ENCODE peak calls at places on chromosomes 3 and 15, in six cellular contexts. T is dorsolateral prefrontal cortex; Q is lower lobe of right lung; Y is heart left ventricle; N is CD4-positive, alpha-beta T cell; E is caudate nucleus. G is an unnamed sample.

GRCh38 chr3:184812845-184813157 is 835 bp downstream of the VPS8 start:
- DNase-seq in Y (no peak), E (no peak), N (no peak), T (no peak), Q (no peak), G (no peak)

GRCh38 chr15:71800190-71800589 is 10.2 kb upstream of the NR2E3 start:
- DNase-seq in Y (no peak), E (no peak), Q (no peak), T (no peak), N (no peak), G (no peak)

GRCh38 chr3:47000922-47001730 is 21.7 kb downstream of the NBEAL2 start:
- DNase-seq in E (no peak), T (no peak), Y (no peak), Q (peak), N (no peak), G (no peak)

GRCh38 chr3:31821118-31821517 is 159.9 kb downstream of the OSBPL10 start:
- DNase-seq in T (no peak), Y (no peak), N (no peak), Q (no peak), E (no peak), G (no peak)

GRCh38 chr3:12926660-12927059 is 85.3 kb upstream of the RPL32 start:
- DNase-seq in Q (no peak), T (no peak), Y (peak), E (no peak), N (no peak), G (no peak)

GRCh38 chr3:50552598-50552997 is 14.9 kb downstream of the C3orf18 start:
- DNase-seq in E (no peak), T (no peak), Y (no peak), Q (no peak), N (no peak), G (no peak)

GRCh38 chr15:67070892-67071664 is 5.7 kb downstream of the SMAD3 start:
- DNase-seq in E (no peak), Y (no peak), T (no peak), Q (no peak), N (no peak), G (no peak)

GRCh38 chr15:57134877-57135276 is 216.4 kb downstream of the TCF12 start:
- DNase-seq in T (no peak), Y (no peak), N (no peak), E (no peak), Q (no peak), G (no peak)

GRCh38 chr3:33437556-33438283 is 2.5 kb downstream of the UBP1 start:
- DNase-seq in N (no peak), Q (no peak), Y (peak), T (no peak), E (no peak), G (no peak)

GRCh38 chr3:176415896-176416295 is 781.4 kb downstream of the TBL1XR1 start:
- DNase-seq in Y (no peak), N (no peak), E (no peak), T (no peak), Q (no peak), G (no peak)

GRCh38 chr15:98505611-98506031 is 142.7 kb upstream of the IGF1R start:
- DNase-seq in E (no peak), Y (peak), T (no peak), Q (no peak), N (no peak), G (peak)

GRCh38 chr3:53753518-53754183 is 92.6 kb downstream of the CHDH start:
- DNase-seq in N (no peak), Y (no peak), Q (no peak), T (no peak), E (no peak), G (no peak)
- H3K27ac ChIP-seq in N (no peak), Y (no peak), Q (peak), T (no peak), E (no peak), G (no peak)

GRCh38 chr3:188396900-188397299 is 242.9 kb downstream of the LPP start:
- DNase-seq in Y (no peak), E (no peak), T (no peak), Q (no peak), N (no peak), G (no peak)
- H3K27ac ChIP-seq in Y (peak), E (no peak), T (no peak), Q (peak), N (no peak), G (peak)

GRCh38 chr15:48898083-48898482 is 20.1 kb downstream of the EID1 start:
- DNase-seq in Y (no peak), Q (no peak), E (no peak), N (no peak), T (no peak), G (no peak)

GRCh38 chr15:48893311-48893710 is 15.4 kb downstream of the EID1 start:
- DNase-seq in E (no peak), Y (no peak), N (no peak), T (no peak), Q (no peak), G (no peak)

GRCh38 chr15:48896775-48897143 is 18.8 kb downstream of the EID1 start:
- DNase-seq in T (no peak), Y (no peak), Q (no peak), N (no peak), E (no peak), G (no peak)

GRCh38 chr15:48899793-48900192 is 21.9 kb downstream of the EID1 start:
- DNase-seq in E (no peak), Y (no peak), T (no peak), N (no peak), Q (no peak), G (no peak)

GRCh38 chr15:48897144-48897814 is 19.3 kb downstream of the EID1 start:
- DNase-seq in Q (no peak), E (no peak), Y (no peak), N (no peak), T (no peak), G (no peak)
- H3K27ac ChIP-seq in Q (peak), E (peak), Y (peak), N (no peak), T (peak), G (peak)

GRCh38 chr15:40355976-40356585 is 1.9 kb upstream of the DISP2 start:
- DNase-seq in Y (no peak), T (no peak), N (no peak), E (no peak), Q (no peak), G (no peak)
- H3K27ac ChIP-seq in Y (no peak), T (no peak), N (no peak), E (no peak), Q (no peak), G (no peak)

GRCh38 chr3:194522579-194523046 is 35.8 kb upstream of the ATP13A3 start:
- DNase-seq in Q (no peak), T (no peak), Y (no peak), E (no peak), N (no peak), G (no peak)

GRCh38 chr3:194532591-194532990 is 45.8 kb upstream of the ATP13A3 start:
- DNase-seq in N (no peak), Q (no peak), E (no peak), Y (no peak), T (no peak), G (no peak)

GRCh38 chr3:194526164-194526563 is 39.4 kb upstream of the ATP13A3 start:
- DNase-seq in E (no peak), T (no peak), Q (no peak), Y (no peak), N (no peak), G (no peak)

DNA sequence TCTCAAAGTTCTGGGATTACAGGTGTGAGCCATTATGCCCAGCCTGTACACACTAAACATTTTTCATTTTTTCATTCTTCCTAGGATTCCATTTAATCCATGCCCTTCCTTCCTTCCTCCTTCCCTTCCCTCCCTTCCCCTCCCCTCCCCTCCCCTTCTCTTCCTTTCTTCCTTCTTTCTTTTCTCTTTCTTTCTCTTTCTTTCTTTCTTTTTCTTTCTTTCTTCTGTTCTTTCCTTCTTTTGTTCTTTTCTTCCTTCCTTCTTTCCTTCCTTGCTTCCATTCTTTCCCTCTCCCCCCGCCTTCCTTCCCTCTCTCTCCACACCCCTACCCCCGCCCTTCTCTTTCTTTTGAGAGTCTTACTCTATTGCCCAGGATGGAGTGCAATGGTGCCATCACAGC is 40.9 kb upstream of the ATP13A3 start:
- DNase-seq in T (no peak), E (no peak), N (no peak), Q (no peak), Y (no peak), G (no peak)
- H3K27ac ChIP-seq in T (no peak), E (no peak), N (no peak), Q (no peak), Y (no peak), G (no peak)

G was measured in uterus.